ENCODE peak calls at places on chromosome 7, in four cellular contexts. M is K562, G is HCT116, N is H1. T is an unnamed sample.

GRCh38 chr7:7861211-7861633 is 107.4 kb upstream of the GLCCI1 start:
- DNase-seq in M (no peak), G (peak; percentile 7), N (no peak), T (no peak)

GRCh38 chr7:17153571-17153970 is 144.9 kb upstream of the AHR start:
- DNase-seq in M (no peak), G (no peak), N (no peak), T (no peak)

GRCh38 chr7:121411597-121411979 is 15.5 kb upstream of the FAM3C start:
- DNase-seq in M (no peak), G (no peak), N (no peak), T (no peak)

GRCh38 chr7:94374231-94374630 is 20.5 kb upstream of the COL1A2 start:
- DNase-seq in M (no peak), G (no peak), N (no peak), T (no peak)

GRCh38 chr7:24828871-24829661 is 71.8 kb upstream of the GSDME start:
- DNase-seq in M (peak; percentile 54), G (no peak), N (no peak), T (no peak)

GRCh38 chr7:6385110-6385792 is 62.5 kb downstream of the DAGLB start:
- DNase-seq in M (no peak), G (peak; percentile 58), N (no peak), T (no peak)

GRCh38 chr7:132404261-132404660 is 172.0 kb downstream of the PLXNA4 start:
- DNase-seq in M (no peak), G (no peak), N (no peak), T (no peak)

GRCh38 chr7:90690159-90690858 is 94.2 kb downstream of the CDK14 start:
- DNase-seq in M (no peak), G (no peak), N (no peak), T (no peak)

GRCh38 chr7:36606442-36607205 is 117.7 kb downstream of the AOAH start:
- DNase-seq in M (no peak), G (no peak), N (no peak), T (no peak)

GRCh38 chr7:137443616-137444015 is 100.1 kb upstream of the PTN start:
- DNase-seq in M (no peak), G (no peak), N (no peak), T (no peak)

GRCh38 chr7:84729284-84729683 is 457.6 kb downstream of the SEMA3D start:
- DNase-seq in M (peak; percentile 20), G (no peak), N (no peak), T (no peak)

GRCh38 chr7:151632750-151633515 is 113.2 kb upstream of the RHEB start:
- DNase-seq in M (peak; percentile 62), G (no peak), N (no peak), T (no peak)

GRCh38 chr7:24024689-24025088 is 259.3 kb upstream of the NPY start:
- DNase-seq in M (no peak), G (no peak), N (no peak), T (no peak)

GRCh38 chr7:29468196-29468595 is 95.4 kb upstream of the PRR15 start:
- DNase-seq in M (no peak), G (no peak), N (no peak), T (no peak)

GRCh38 chr7:92586403-92586802 is 3.8 kb downstream of the FAM133B start:
- DNase-seq in M (no peak), G (no peak), N (no peak), T (no peak)

GRCh38 chr7:22935269-22935668 is 78.7 kb downstream of the HYCC1 start:
- DNase-seq in M (no peak), G (no peak), N (no peak), T (no peak)

GRCh38 chr7:82957521-82957920 is 205.2 kb downstream of the PCLO start:
- DNase-seq in M (no peak), G (no peak), N (no peak), T (no peak)

GRCh38 chr7:36109013-36109627 is 43.9 kb upstream of the EEPD1 start:
- DNase-seq in M (no peak), G (no peak), N (no peak), T (no peak)

GRCh38 chr7:50976064-50976463 is 193.4 kb upstream of the GRB10 start:
- DNase-seq in M (no peak), G (no peak), N (no peak), T (no peak)

GRCh38 chr7:4739528-4739992 is 35.9 kb upstream of the AP5Z1 start:
- DNase-seq in M (peak; percentile 74), G (no peak), N (no peak), T (no peak)

GRCh38 chr7:79453558-79454324 is at the start of gene MAGI2:
- DNase-seq in M (no peak), G (no peak), N (no peak), T (no peak)

GRCh38 chr7:86558680-86559079 is 85.0 kb upstream of the GRM3 start:
- DNase-seq in M (no peak), G (peak; percentile 44), N (no peak), T (no peak)

GRCh38 chr7:122219253-122219865 is 75.3 kb upstream of the AASS start:
- DNase-seq in M (peak; percentile 23), G (peak; percentile 10), N (no peak), T (peak; percentile 68)

GRCh38 chr7:134954197-134955082 is 31.9 kb upstream of the AGBL3 start:
- DNase-seq in M (peak; percentile 50), G (peak; percentile 12), N (no peak), T (no peak)

GRCh38 chr7:27184342-27185012 is 555 bp downstream of the HOXA11 start:
- DNase-seq in M (no peak), G (no peak), N (no peak), T (no peak)

GRCh38 chr7:151875862-151876111 is 1.1 kb downstream of the PRKAG2 start:
- DNase-seq in M (no peak), G (no peak), N (no peak), T (no peak)

GRCh38 chr7:143910473-143911248 is 8.7 kb upstream of the TCAF1 start:
- DNase-seq in M (no peak), G (no peak), N (no peak), T (no peak)

GRCh38 chr7:74084722-74085578 is 1.3 kb downstream of the LIMK1 start:
- DNase-seq in M (no peak), G (no peak), N (no peak), T (no peak)

GRCh38 chr7:115145512-115145911 is 223.6 kb downstream of the MDFIC start:
- DNase-seq in M (no peak), G (no peak), N (no peak), T (no peak)

GRCh38 chr7:17403996-17404395 is 105.5 kb downstream of the AHR start:
- DNase-seq in M (no peak), G (no peak), N (no peak), T (no peak)

GRCh38 chr7:139715194-139715815 is 62.5 kb downstream of the HIPK2 start:
- DNase-seq in M (no peak), G (no peak), N (no peak), T (no peak)
- H3K9ac ChIP-seq in M (no peak overlapping the region), G (no peak overlapping the region), N (no peak overlapping the region), T (no peak overlapping the region)

DNA sequence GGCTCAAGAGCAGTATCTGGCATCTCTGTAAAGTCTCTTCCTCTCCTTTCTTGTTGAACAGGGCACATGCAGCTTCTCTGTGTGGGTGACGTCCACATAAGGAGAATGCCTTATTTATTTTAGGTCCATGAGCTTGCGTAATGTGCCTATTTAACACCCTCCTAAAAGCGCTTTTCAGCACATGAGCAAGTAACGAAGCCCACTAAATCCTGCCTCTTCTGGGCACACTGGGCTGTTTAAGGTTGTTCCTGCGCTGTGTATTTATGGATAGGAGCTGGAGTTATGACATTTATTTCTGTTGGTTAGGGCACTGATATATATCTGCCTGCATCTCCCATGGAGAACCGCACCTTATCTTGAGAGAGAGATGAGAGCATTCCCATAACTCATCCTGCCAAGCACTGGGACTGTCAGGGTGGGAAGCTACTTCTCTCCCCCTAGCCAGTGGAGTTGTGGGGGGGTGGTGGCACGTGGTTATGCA is 76.1 kb downstream of the LRRC4 start:
- DNase-seq in M (no peak), G (no peak), N (no peak), T (no peak)
- TF ChIP-seq POLR2AphosphoS5 in M (no peak), G (no peak), N (no peak), T (no peak)

DNA sequence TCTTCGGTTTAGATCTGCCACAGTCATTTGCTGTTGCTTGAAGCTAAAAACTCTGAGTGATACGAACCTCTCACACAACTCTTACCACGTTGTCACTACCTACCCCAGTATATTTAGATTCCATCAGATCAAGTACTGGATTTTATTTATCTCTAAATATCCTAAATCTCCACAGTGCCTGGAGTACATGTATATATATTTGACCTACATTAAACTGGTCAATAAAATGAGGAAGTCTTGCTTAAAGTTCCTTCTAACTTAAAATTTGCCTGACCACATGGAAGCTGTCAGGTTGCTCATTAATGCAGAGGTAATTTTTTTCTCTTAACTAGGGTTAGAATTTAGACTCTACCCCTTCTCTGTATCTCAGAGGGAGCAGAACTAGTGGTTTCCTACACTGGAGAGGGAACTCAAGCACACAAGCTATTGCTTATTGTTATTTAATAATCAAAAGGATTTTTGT is 3.1 kb upstream of the MACC1 start:
- DNase-seq in M (peak; percentile 25), G (no peak), N (no peak), T (no peak)
- H3K9ac ChIP-seq in M (peak overlapping the region; percentile 86), G (no peak overlapping the region), N (no peak overlapping the region), T (no peak overlapping the region)

DNA sequence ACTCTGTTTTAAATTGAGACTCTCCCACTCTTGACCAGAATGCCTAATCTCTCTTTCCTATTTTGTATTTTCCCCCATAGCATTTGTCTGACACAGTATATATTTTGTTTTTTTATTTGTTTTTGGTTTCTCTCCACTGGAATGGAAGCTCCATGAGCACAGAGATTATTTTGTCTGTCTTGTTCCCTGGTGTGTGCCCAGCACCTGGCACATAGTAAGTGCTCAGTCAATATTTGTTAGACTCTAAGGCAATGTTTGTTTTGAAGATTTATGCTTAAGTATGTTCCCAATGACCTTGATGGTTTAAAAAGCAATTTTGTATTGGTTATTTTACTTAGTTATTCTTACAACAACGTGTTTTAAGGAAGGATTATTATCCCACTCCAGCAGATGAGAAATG is 201.8 kb downstream of the DYNC1I1 start:
- DNase-seq in M (no peak), G (no peak), N (no peak), T (no peak)
- TF ChIP-seq POLR2AphosphoS5 in M (no peak), G (no peak), N (no peak), T (no peak)

GRCh38 chr7:99096124-99096887 is 47.6 kb downstream of the SMURF1 start:
- DNase-seq in M (no peak), G (no peak), N (no peak), T (no peak)
- H3K9ac ChIP-seq in M (no peak overlapping the region), G (no peak overlapping the region), N (no peak overlapping the region), T (no peak overlapping the region)

GRCh38 chr7:88307412-88307811 is 718 bp upstream of the STEAP4 start:
- DNase-seq in M (no peak), G (no peak), N (no peak), T (no peak)

GRCh38 chr7:88309845-88310244 is 3.2 kb upstream of the STEAP4 start:
- DNase-seq in M (no peak), G (no peak), N (no peak), T (peak; percentile 91)

GRCh38 chr7:88305044-88305443 is 1.6 kb downstream of the STEAP4 start:
- DNase-seq in M (no peak), G (no peak), N (no peak), T (no peak)

GRCh38 chr7:88307841-88308240 is 1.1 kb upstream of the STEAP4 start:
- DNase-seq in M (no peak), G (no peak), N (no peak), T (no peak)

DNA sequence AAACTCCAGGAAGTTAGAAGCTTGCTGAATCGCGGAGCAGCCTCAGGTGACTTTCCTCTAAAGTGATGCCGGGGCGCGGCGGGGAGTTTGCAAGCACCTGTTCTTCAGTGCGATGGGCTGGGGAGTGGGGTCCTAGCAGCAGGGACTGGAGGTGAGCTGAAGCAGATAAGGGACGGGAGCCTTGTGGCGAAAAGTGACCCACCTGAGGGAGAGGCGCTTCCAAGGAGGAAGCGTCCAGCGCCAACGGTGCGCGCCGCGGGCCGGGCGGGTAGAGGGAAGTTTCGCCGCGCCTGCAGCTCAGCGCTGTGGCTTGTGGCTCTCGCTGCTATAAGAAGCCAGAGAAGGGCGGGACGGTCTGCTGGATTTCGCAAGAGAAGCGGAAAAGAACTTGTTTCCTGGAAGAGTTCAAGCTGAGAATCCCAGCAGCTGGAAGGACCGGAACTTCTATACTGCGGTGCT is at the start of gene STEAP4:
- DNase-seq in M (no peak), G (peak; percentile 19), N (peak; percentile 47), T (no peak)
- TF ChIP-seq POLR2AphosphoS5 in M (no peak), G (no peak), N (no peak), T (no peak)

T was measured in SK-N-MC.